ENCODE peak calls at places on chromosome 6, in eight cellular contexts. F is H9; B is upper lobe of right lung; A is body of pancreas; P is CD8-positive, alpha-beta memory T cell; S is thyroid gland; W is lower lobe of right lung; K is hepatocyte. D is an unnamed sample.

GRCh38 chr6:133817460-133818047 is 71.4 kb upstream of the TCF21 start:
- DNase-seq in F (peak), B (no peak), A (no peak), P (no peak), S (peak), W (no peak), K (peak), D (peak)

GRCh38 chr6:146209942-146210341 is 181.1 kb downstream of the GRM1 start:
- DNase-seq in F (no peak), B (no peak), A (no peak), P (no peak), S (no peak), W (no peak), K (no peak), D (no peak)

GRCh38 chr6:44234101-44235090 is 11.0 kb downstream of the SLC29A1 start:
- DNase-seq in F (peak), B (peak), A (peak), P (no peak), S (peak), W (peak), K (peak), D (no peak)

GRCh38 chr6:22222469-22222868 is 74.4 kb downstream of the PRL start:
- DNase-seq in F (peak), B (no peak), A (no peak), P (no peak), S (no peak), W (no peak), K (no peak), D (no peak)

GRCh38 chr6:112205521-112206458 is 48.6 kb downstream of the LAMA4 start:
- DNase-seq in F (no peak), B (no peak), A (no peak), P (no peak), S (no peak), W (no peak), K (no peak), D (no peak)

GRCh38 chr6:72464791-72465691 is 156.8 kb upstream of the KCNQ5 start:
- DNase-seq in F (no peak), B (no peak), A (peak), P (no peak), S (no peak), W (no peak), K (peak), D (no peak)

GRCh38 chr6:15129872-15130271 is 116.0 kb upstream of the JARID2 start:
- DNase-seq in F (no peak), B (no peak), A (no peak), P (no peak), S (no peak), W (no peak), K (no peak), D (no peak)

GRCh38 chr6:150420926-150421325 is 52.1 kb downstream of the IYD start:
- DNase-seq in F (no peak), B (no peak), A (no peak), P (no peak), S (no peak), W (no peak), K (no peak), D (no peak)

GRCh38 chr6:132004668-132005067 is 53.5 kb upstream of the CCN2 start:
- DNase-seq in F (no peak), B (no peak), A (no peak), P (no peak), S (no peak), W (no peak), K (no peak), D (no peak)

GRCh38 chr6:107154131-107154906 is 39.0 kb upstream of the BEND3 start:
- DNase-seq in F (peak), B (peak), A (peak), P (no peak), S (peak), W (peak), K (peak), D (no peak)

GRCh38 chr6:108914235-108915022 is 66.2 kb downstream of the ARMC2 start:
- DNase-seq in F (peak), B (no peak), A (no peak), P (peak), S (no peak), W (no peak), K (no peak), D (peak)

GRCh38 chr6:100134703-100135102 is 140.7 kb upstream of the MCHR2 start:
- DNase-seq in F (no peak), B (no peak), A (no peak), P (no peak), S (no peak), W (no peak), K (no peak), D (no peak)

GRCh38 chr6:118283759-118284158 is 264.3 kb upstream of the PLN start:
- DNase-seq in F (no peak), B (no peak), A (peak), P (peak), S (peak), W (no peak), K (peak), D (peak)

GRCh38 chr6:148616811-148617210 is 130.0 kb upstream of the UST start:
- DNase-seq in F (no peak), B (no peak), A (no peak), P (no peak), S (no peak), W (no peak), K (no peak), D (no peak)

GRCh38 chr6:169454872-169455204 is 201.2 kb upstream of the THBS2 start:
- DNase-seq in F (no peak), B (no peak), A (no peak), P (no peak), S (no peak), W (no peak), K (no peak), D (no peak)

GRCh38 chr6:6283747-6284146 is 36.7 kb downstream of the F13A1 start:
- DNase-seq in F (no peak), B (no peak), A (no peak), P (no peak), S (no peak), W (no peak), K (no peak), D (no peak)

GRCh38 chr6:146847426-146847825 is 248.7 kb downstream of the ADGB start:
- DNase-seq in F (no peak), B (no peak), A (no peak), P (no peak), S (no peak), W (no peak), K (no peak), D (no peak)

GRCh38 chr6:15911753-15912504 is 217.0 kb upstream of the MYLIP start:
- DNase-seq in F (peak), B (no peak), A (no peak), P (no peak), S (no peak), W (no peak), K (no peak), D (no peak)

GRCh38 chr6:2791124-2792050 is 26.2 kb downstream of the WRNIP1 start:
- DNase-seq in F (peak), B (no peak), A (peak), P (peak), S (peak), W (peak), K (peak), D (peak)

GRCh38 chr6:160202411-160202810 is 56.2 kb downstream of the SLC22A2 start:
- DNase-seq in F (no peak), B (no peak), A (no peak), P (no peak), S (peak), W (no peak), K (no peak), D (no peak)

GRCh38 chr6:54586251-54586650 is 260.3 kb upstream of the FAM83B start:
- DNase-seq in F (no peak), B (no peak), A (no peak), P (no peak), S (no peak), W (no peak), K (no peak), D (no peak)

GRCh38 chr6:71502210-71502609 is 213.6 kb downstream of the OGFRL1 start:
- DNase-seq in F (no peak), B (no peak), A (no peak), P (no peak), S (no peak), W (no peak), K (no peak), D (no peak)

GRCh38 chr6:19477563-19477962 is 359.6 kb upstream of the ID4 start:
- DNase-seq in F (no peak), B (no peak), A (no peak), P (no peak), S (no peak), W (no peak), K (no peak), D (no peak)

GRCh38 chr6:168216741-168217140 is 102.8 kb downstream of the DACT2 start:
- DNase-seq in F (no peak), B (no peak), A (no peak), P (no peak), S (peak), W (no peak), K (no peak), D (no peak)

GRCh38 chr6:99612551-99613397 is 6.1 kb downstream of the PRDM13 start:
- DNase-seq in F (peak), B (no peak), A (no peak), P (no peak), S (no peak), W (no peak), K (no peak), D (no peak)

GRCh38 chr6:56348578-56348977 is 101.2 kb upstream of the COL21A1 start:
- DNase-seq in F (no peak), B (no peak), A (no peak), P (no peak), S (no peak), W (no peak), K (no peak), D (no peak)

DNA sequence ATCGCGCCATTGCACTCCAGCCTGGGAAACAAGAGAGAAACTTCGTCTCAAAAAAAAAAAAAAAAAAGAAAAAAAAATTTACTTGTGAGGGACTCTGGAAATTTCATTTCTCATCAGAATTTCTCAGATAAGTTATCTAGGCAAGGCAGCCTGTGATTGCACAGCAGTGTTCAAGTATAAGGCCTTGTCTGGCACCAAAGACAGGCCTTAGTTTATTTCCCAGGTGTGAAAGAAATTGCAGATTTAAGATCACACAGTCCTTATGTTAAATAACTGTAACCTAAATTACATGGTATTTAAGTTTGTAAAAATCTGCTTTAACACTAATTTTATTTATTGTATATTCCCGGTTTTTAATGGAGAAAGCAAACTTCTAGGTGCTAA is 34.8 kb downstream of the HFE start:
- DNase-seq in F (no peak), B (no peak), A (no peak), P (no peak), S (no peak), W (no peak), K (no peak), D (no peak)
- H3K27ac ChIP-seq in F (peak), B (peak), A (peak), P (peak), S (peak), W (peak), K (peak), D (no peak)

GRCh38 chr6:32624565-32624964 is 12.6 kb upstream of the HLA-DQA1 start:
- DNase-seq in F (no peak), B (no peak), A (no peak), P (no peak), S (no peak), W (no peak), K (no peak), D (no peak)
- H3K27ac ChIP-seq in F (no peak), B (no peak), A (no peak), P (no peak), S (no peak), W (no peak), K (no peak), D (no peak)

GRCh38 chr6:88135578-88136114 is 30.5 kb downstream of the CNR1 start:
- DNase-seq in F (no peak), B (no peak), A (no peak), P (no peak), S (no peak), W (no peak), K (no peak), D (no peak)

GRCh38 chr6:88134575-88134974 is 31.6 kb downstream of the CNR1 start:
- DNase-seq in F (no peak), B (no peak), A (no peak), P (no peak), S (no peak), W (no peak), K (no peak), D (no peak)

GRCh38 chr6:88137915-88138314 is 28.2 kb downstream of the CNR1 start:
- DNase-seq in F (no peak), B (no peak), A (no peak), P (no peak), S (no peak), W (no peak), K (no peak), D (no peak)

GRCh38 chr6:88133718-88134117 is 32.4 kb downstream of the CNR1 start:
- DNase-seq in F (no peak), B (no peak), A (no peak), P (no peak), S (no peak), W (no peak), K (no peak), D (no peak)
- H3K27ac ChIP-seq in F (no peak), B (no peak), A (no peak), P (no peak), S (no peak), W (no peak), K (no peak), D (no peak)

DNA sequence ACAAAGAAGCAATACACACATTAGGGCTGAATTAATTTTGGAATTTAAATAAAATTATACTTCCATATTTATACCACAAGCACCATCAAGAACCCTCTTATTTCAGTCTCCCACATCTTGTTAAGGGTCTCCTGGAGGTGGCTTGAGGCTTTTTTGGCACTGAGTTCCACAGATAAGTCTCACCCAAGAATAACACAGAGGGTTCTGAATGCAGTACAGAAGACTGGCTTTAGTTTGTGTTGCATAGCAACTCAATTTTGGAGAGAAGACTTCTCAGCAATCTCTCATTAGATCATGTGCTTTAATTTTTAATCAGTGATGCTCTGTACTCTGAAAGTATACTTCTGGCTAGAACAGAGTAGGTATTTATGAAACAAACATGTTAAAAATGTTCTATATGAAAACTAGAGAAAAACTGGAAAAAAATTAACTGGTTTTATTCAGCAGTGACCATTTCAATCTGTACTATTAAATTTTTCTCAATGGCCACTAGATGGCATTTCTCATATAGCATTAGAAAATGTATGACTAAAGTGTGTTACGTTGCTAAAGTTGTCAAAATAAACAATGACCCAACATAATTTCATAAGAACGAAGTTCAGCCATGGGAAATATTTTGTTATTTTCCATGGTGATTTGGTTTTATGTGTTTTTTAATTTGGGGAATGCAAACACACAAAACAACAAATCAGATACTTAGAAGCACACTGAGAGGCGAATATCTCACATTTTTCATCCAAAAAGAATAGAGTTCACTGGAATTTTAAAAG is 32.7 kb upstream of the MAP7 start:
- DNase-seq in F (no peak), B (no peak), A (no peak), P (no peak), S (no peak), W (no peak), K (peak), D (no peak)
- H3K27ac ChIP-seq in F (no peak), B (peak), A (peak), P (no peak), S (no peak), W (peak), K (no peak), D (no peak)

GRCh38 chr6:75748743-75749538 is at the start of gene MYO6:
- DNase-seq in F (peak), B (peak), A (peak), P (peak), S (peak), W (peak), K (peak), D (no peak)
- H3K27ac ChIP-seq in F (no peak), B (peak), A (peak), P (peak), S (peak), W (peak), K (peak), D (no peak)